ENCODE peak calls at places on chromosomes 7 and 10, in eight cellular contexts. T, R, C, W, Q, B, P and D are unnamed samples.

GRCh38 chr7:69823151-69823744 is 225.0 kb downstream of the AUTS2 start:
- DNase-seq in T (no peak), R (no peak), C (no peak), W (no peak), Q (no peak), B (no peak), P (no peak), D (no peak)

GRCh38 chr10:10852464-10852863 is 165.2 kb upstream of the CELF2 start:
- DNase-seq in T (no peak), R (no peak), C (no peak), W (no peak), Q (no peak), B (no peak), P (no peak), D (no peak)

GRCh38 chr7:73963252-73963822 is 64.6 kb upstream of the ELN start:
- DNase-seq in T (no peak), R (no peak), C (no peak), W (no peak), Q (no peak), B (no peak), P (peak), D (no peak)

GRCh38 chr10:97708976-97709745 is 4.4 kb upstream of the MARVELD1 start:
- DNase-seq in T (peak), R (peak), C (peak), W (peak), Q (peak), B (peak), P (peak), D (no peak)

GRCh38 chr7:26912351-26912750 is 48.0 kb upstream of the SKAP2 start:
- DNase-seq in T (no peak), R (no peak), C (no peak), W (no peak), Q (no peak), B (no peak), P (no peak), D (no peak)

GRCh38 chr10:24897326-24897926 is 55.0 kb downstream of the PRTFDC1 start:
- DNase-seq in T (no peak), R (peak), C (no peak), W (peak), Q (no peak), B (no peak), P (peak), D (no peak)

GRCh38 chr10:87752571-87752970 is 65.5 kb downstream of the ATAD1 start:
- DNase-seq in T (no peak), R (no peak), C (no peak), W (peak), Q (no peak), B (no peak), P (no peak), D (no peak)

GRCh38 chr10:133511907-133512528 is 15.1 kb upstream of the CYP2E1 start:
- DNase-seq in T (no peak), R (no peak), C (no peak), W (no peak), Q (no peak), B (no peak), P (no peak), D (no peak)

GRCh38 chr7:108517951-108518350 is 8.0 kb downstream of the PNPLA8 start:
- DNase-seq in T (no peak), R (no peak), C (no peak), W (no peak), Q (no peak), B (no peak), P (no peak), D (no peak)

GRCh38 chr10:3784510-3785250 is at the start of gene KLF6:
- DNase-seq in T (peak), R (no peak), C (no peak), W (peak), Q (no peak), B (no peak), P (peak), D (peak)

GRCh38 chr10:58514102-58514472 is 1.4 kb downstream of the BICC1 start:
- DNase-seq in T (no peak), R (no peak), C (no peak), W (no peak), Q (no peak), B (no peak), P (no peak), D (no peak)

GRCh38 chr10:28082316-28082715 is 83.4 kb upstream of the ODAD2 start:
- DNase-seq in T (no peak), R (no peak), C (no peak), W (no peak), Q (no peak), B (no peak), P (no peak), D (no peak)

GRCh38 chr10:121155742-121156141 is 304.6 kb downstream of the WDR11 start:
- DNase-seq in T (no peak), R (no peak), C (no peak), W (no peak), Q (no peak), B (no peak), P (no peak), D (no peak)

GRCh38 chr7:114084381-114085312 is 165.8 kb upstream of the PPP1R3A start:
- DNase-seq in T (peak), R (no peak), C (peak), W (peak), Q (peak), B (no peak), P (no peak), D (peak)

GRCh38 chr7:123067814-123068213 is 72.3 kb upstream of the TAS2R16 start:
- DNase-seq in T (no peak), R (no peak), C (no peak), W (no peak), Q (no peak), B (no peak), P (no peak), D (no peak)

GRCh38 chr10:48605264-48605615 is 367 bp upstream of the ARHGAP22 start:
- DNase-seq in T (no peak), R (no peak), C (no peak), W (no peak), Q (no peak), B (no peak), P (no peak), D (no peak)

GRCh38 chr7:46707973-46708372 is 786.9 kb upstream of the IGFBP3 start:
- DNase-seq in T (no peak), R (no peak), C (no peak), W (no peak), Q (no peak), B (no peak), P (no peak), D (no peak)

GRCh38 chr7:46357851-46358250 is 436.8 kb upstream of the IGFBP3 start:
- DNase-seq in T (no peak), R (no peak), C (no peak), W (no peak), Q (no peak), B (no peak), P (no peak), D (no peak)

GRCh38 chr7:140403878-140404564 is at the start of gene RAB19:
- DNase-seq in T (peak), R (no peak), C (peak), W (no peak), Q (peak), B (peak), P (no peak), D (peak)

GRCh38 chr10:15715619-15716227 is 4.0 kb downstream of the ITGA8 start:
- DNase-seq in T (peak), R (no peak), C (no peak), W (peak), Q (no peak), B (no peak), P (peak), D (no peak)

GRCh38 chr7:150923191-150923590 is 54.9 kb downstream of the KCNH2 start:
- DNase-seq in T (no peak), R (no peak), C (no peak), W (no peak), Q (no peak), B (no peak), P (no peak), D (no peak)

GRCh38 chr7:150974468-150975391 is 3.4 kb downstream of the KCNH2 start:
- DNase-seq in T (peak), R (no peak), C (peak), W (peak), Q (no peak), B (peak), P (peak), D (peak)

DNA sequence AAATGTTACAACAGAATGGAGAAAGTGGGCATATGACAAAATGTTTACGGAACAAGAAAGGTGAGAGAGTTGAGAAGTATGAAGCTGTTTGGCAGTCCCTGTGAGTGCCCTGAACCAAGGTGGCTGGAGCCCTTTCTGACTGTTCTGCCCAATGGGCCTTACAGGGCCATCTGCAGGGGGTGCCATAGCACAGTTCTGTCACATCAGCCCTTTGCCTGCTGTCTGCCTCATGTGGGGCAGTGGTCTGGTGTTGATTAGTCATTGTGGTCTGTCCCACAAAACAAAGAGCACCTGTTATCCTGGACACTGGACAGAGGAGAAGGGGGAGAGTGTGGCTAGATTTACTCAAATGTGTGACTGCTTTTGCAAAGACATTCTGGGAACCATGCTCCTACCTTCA is 51.5 kb upstream of the OSBPL3 start:
- DNase-seq in T (no peak), R (no peak), C (no peak), W (no peak), Q (no peak), B (no peak), P (no peak), D (no peak)
- TF ChIP-seq CTCF in T (no peak), R (no peak), C (no peak), W (no peak), Q (no peak), B (no peak), P (no peak), D (no peak)

GRCh38 chr10:32210306-32211045 is 136.5 kb downstream of the EPC1 start:
- DNase-seq in T (peak), R (no peak), C (no peak), W (peak), Q (no peak), B (no peak), P (peak), D (peak)
- TF ChIP-seq CTCF in T (peak), R (peak), C (peak), W (peak), Q (peak), B (no peak), P (peak), D (no peak)

GRCh38 chr7:136324073-136324704 is 347.0 kb upstream of the MTPN start:
- DNase-seq in T (no peak), R (no peak), C (no peak), W (no peak), Q (no peak), B (no peak), P (no peak), D (no peak)

GRCh38 chr7:136325578-136325977 is 348.4 kb upstream of the MTPN start:
- DNase-seq in T (no peak), R (no peak), C (no peak), W (no peak), Q (no peak), B (no peak), P (no peak), D (no peak)

GRCh38 chr7:136325021-136325420 is 347.9 kb upstream of the MTPN start:
- DNase-seq in T (no peak), R (no peak), C (no peak), W (no peak), Q (no peak), B (no peak), P (no peak), D (no peak)

GRCh38 chr7:136326045-136326610 is 349.0 kb upstream of the MTPN start:
- DNase-seq in T (no peak), R (no peak), C (no peak), W (no peak), Q (no peak), B (no peak), P (no peak), D (no peak)
- TF ChIP-seq CTCF in T (no peak), R (no peak), C (no peak), W (no peak), Q (no peak), B (no peak), P (no peak), D (no peak)

GRCh38 chr7:93097388-93097787 is 20.4 kb downstream of the SAMD9 start:
- DNase-seq in T (no peak), R (no peak), C (no peak), W (no peak), Q (no peak), B (no peak), P (no peak), D (no peak)

GRCh38 chr7:93092757-93093370 is 24.9 kb downstream of the SAMD9 start:
- DNase-seq in T (peak), R (no peak), C (no peak), W (peak), Q (no peak), B (no peak), P (peak), D (no peak)
- TF ChIP-seq CTCF in T (no peak), R (no peak), C (no peak), W (peak), Q (no peak), B (no peak), P (peak), D (no peak)

DNA sequence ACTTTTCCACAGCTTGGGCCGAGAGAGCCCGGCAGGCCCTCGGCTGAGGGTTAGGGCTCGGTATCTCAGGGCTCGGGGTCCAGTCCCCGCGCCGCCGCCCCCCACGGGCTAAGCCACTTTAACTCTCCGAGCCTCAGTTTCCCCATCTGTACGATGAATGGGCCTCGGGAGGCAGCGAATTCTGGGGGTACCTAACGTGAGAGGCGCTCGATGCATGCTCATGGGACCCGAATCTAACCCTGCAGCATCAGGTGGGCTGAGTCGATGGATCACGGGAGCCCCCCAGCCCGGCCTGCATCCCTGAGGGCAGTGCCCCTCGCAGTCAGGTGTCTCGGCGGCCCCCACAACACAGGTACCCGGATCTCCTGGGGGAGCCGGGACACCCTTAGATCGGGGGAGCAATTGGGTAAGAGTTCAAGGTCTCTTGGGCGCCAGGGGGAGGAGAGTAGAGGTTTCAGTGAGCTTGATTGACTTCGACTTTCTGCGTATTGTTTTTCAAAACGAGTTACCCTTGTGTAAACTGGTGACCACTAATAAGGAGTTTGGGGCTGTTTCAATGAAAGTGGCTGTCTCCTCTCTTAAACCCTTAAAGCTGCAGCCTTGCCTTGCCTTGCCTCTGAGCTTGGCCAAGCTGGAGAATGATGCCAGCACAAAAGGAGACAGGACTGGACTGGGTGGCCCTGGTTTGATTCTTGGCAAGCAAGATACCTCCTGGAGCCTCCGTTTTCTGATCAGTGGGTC is 631 bp downstream of the POR start:
- DNase-seq in T (peak), R (no peak), C (peak), W (peak), Q (no peak), B (peak), P (no peak), D (peak)
- TF ChIP-seq CTCF in T (no peak), R (no peak), C (no peak), W (no peak), Q (no peak), B (no peak), P (no peak), D (no peak)

DNA sequence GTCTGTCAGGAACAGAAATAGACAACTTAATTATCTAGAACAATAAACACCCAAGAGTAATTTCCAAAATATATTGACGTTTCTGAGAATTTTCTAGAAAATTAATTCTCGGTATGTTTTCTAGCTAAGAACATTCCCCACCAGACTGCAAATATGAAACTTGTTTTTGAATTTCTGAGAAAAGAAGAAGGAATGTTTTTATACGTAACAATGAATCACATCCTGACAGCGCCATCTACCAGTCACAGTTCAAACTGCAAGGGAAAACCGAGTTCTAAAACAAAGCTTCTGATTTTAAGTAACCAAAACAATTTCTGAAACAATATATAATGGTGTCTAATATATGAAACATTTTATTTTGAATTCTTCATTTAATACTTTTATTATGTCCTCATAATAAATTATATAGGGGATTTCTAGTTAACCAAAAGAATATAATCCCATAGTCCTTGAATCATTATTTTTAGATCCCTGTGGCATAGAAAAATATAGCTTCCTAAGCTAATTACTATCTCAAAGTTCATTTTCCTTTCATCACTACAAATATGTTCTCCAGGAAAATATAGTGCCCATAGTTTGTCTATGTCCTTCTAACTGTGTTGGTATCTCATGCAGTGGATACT is 34.5 kb upstream of the MEOX2 start:
- DNase-seq in T (peak), R (no peak), C (no peak), W (peak), Q (no peak), B (no peak), P (peak), D (peak)
- TF ChIP-seq CTCF in T (peak), R (peak), C (peak), W (peak), Q (peak), B (no peak), P (peak), D (peak)

DNA sequence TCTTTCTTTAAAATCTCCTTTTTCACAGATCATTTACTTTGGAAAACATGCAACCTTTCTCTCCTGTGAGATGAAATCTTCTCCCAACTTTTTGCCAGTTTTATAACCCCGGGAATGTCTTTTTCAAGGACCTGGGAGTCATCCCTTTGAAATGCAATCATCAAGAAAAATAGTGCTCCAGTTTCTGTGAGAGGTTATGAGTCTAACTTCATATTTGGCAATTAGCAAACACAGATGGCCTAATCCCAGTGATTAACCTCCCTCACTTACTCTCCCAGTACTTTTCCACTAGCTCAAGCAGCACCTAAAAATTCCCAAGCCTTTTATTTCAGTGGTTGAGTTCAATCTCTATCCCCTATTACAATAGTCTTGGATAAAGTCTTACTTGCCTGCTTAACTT is 185.8 kb upstream of the TMEM106B start:
- DNase-seq in T (no peak), R (no peak), C (no peak), W (no peak), Q (no peak), B (no peak), P (no peak), D (no peak)
- TF ChIP-seq CTCF in T (no peak), R (no peak), C (no peak), W (no peak), Q (no peak), B (no peak), P (no peak), D (no peak)